ENCODE peak calls at places on chromosomes 1 and 21, in seven cellular contexts. T is left ventricle myocardium inferior; I is effector memory CD4-positive, alpha-beta T cell; D is neural progenitor cell; Y is ovary; G is Panc1; L is MM.1S. N is an unnamed sample. For H3K4me1, the result is how much of the 10 kb centered on the place peaks cover.

GRCh38 chr1:9020325-9020724 is 5.9 kb downstream of the SLC2A7 start:
- DNase-seq in D (no peak), Y (no peak), G (no peak), T (no peak), L (no peak), I (no peak), N (no peak)

GRCh38 chr1:114296413-114296812 is 142.7 kb upstream of the SYT6 start:
- DNase-seq in D (no peak), Y (no peak), G (no peak), I (no peak), T (no peak), L (no peak), N (no peak)

GRCh38 chr1:33876970-33877680 is 13.2 kb downstream of the HMGB4 start:
- DNase-seq in I (no peak), D (no peak), T (peak), L (no peak), Y (no peak), G (no peak), N (no peak)

GRCh38 chr1:25118554-25118953 is 113.7 kb downstream of the SYF2 start:
- DNase-seq in D (no peak), G (no peak), L (no peak), I (no peak), T (no peak), Y (no peak), N (no peak)

GRCh38 chr1:33599516-33600115 is 127.2 kb downstream of the ZSCAN20 start:
- DNase-seq in D (no peak), L (no peak), G (no peak), T (no peak), Y (no peak), I (no peak), N (no peak)

GRCh38 chr1:78236711-78237110 is 190.9 kb downstream of the GIPC2 start:
- DNase-seq in L (no peak), Y (no peak), D (no peak), G (no peak), I (no peak), T (no peak), N (no peak)

GRCh38 chr1:226738995-226739695 is at the start of gene ITPKB:
- DNase-seq in I (peak), D (peak), T (peak), G (no peak), Y (peak), L (peak), N (peak)

GRCh38 chr1:201916649-201917249 is 28.1 kb downstream of the SHISA4 start:
- DNase-seq in Y (peak), L (peak), D (no peak), T (peak), I (no peak), G (no peak), N (no peak)

GRCh38 chr1:230308039-230308438 is 118.1 kb downstream of the PGBD5 start:
- DNase-seq in G (no peak), D (no peak), L (no peak), Y (peak), I (no peak), T (peak), N (no peak)

GRCh38 chr1:10308001-10308400 is 90.9 kb upstream of the PGD start:
- DNase-seq in I (peak), Y (no peak), G (no peak), D (no peak), L (no peak), T (no peak), N (peak)

GRCh38 chr1:193406901-193407300 is 220.5 kb upstream of the B3GALT2 start:
- DNase-seq in Y (no peak), T (no peak), D (peak), G (no peak), I (no peak), L (peak), N (peak)

GRCh38 chr1:37094302-37094701 is 60.0 kb upstream of the GRIK3 start:
- DNase-seq in D (no peak), I (no peak), Y (no peak), T (no peak), G (no peak), L (no peak), N (no peak)

GRCh38 chr1:24910751-24911650 is 19.1 kb downstream of the RUNX3 start:
- DNase-seq in I (peak), L (no peak), G (no peak), D (no peak), Y (no peak), T (no peak), N (peak)

GRCh38 chr1:25182629-25183028 is 49.7 kb downstream of the SYF2 start:
- DNase-seq in L (no peak), Y (no peak), T (no peak), G (no peak), D (no peak), I (no peak), N (no peak)

GRCh38 chr1:41618066-41618825 is 133.8 kb upstream of the EDN2 start:
- DNase-seq in T (peak), L (no peak), Y (peak), G (no peak), I (no peak), D (no peak), N (no peak)

GRCh38 chr1:170310014-170310405 is 164.3 kb downstream of the NTMT2 start:
- DNase-seq in L (no peak), D (no peak), T (no peak), G (no peak), I (no peak), Y (no peak), N (no peak)

GRCh38 chr1:192311281-192311680 is 5.5 kb upstream of the RGS21 start:
- DNase-seq in I (no peak), T (no peak), D (no peak), L (peak), Y (no peak), G (peak), N (no peak)

GRCh38 chr1:26517766-26518049 is 11.9 kb upstream of the RPS6KA1 start:
- DNase-seq in I (no peak), Y (no peak), G (no peak), T (no peak), D (no peak), L (no peak), N (no peak)

GRCh38 chr1:226181996-226182714 is 4.4 kb downstream of the ACBD3 start:
- DNase-seq in L (no peak), G (no peak), D (peak), I (no peak), Y (peak), T (peak), N (no peak)

GRCh38 chr1:82485591-82486369 is 685.0 kb downstream of the ADGRL2 start:
- DNase-seq in T (peak), G (no peak), Y (peak), I (no peak), D (peak), L (no peak), N (no peak)

GRCh38 chr1:37752583-37753471 is 12.1 kb downstream of the EPHA10 start:
- DNase-seq in I (no peak), Y (no peak), D (peak), G (no peak), L (peak), T (no peak), N (no peak)

GRCh38 chr1:86848654-86849053 is 65.3 kb downstream of the SELENOF start:
- DNase-seq in Y (no peak), T (no peak), D (no peak), G (no peak), L (no peak), I (no peak), N (no peak)

GRCh38 chr21:14538477-14538876 is 7.6 kb downstream of the SAMSN1 start:
- DNase-seq in T (no peak), Y (no peak), L (no peak), G (no peak), D (no peak), I (no peak), N (no peak)

GRCh38 chr21:14531927-14532326 is 14.2 kb downstream of the SAMSN1 start:
- DNase-seq in G (no peak), T (no peak), L (no peak), Y (no peak), D (no peak), I (no peak), N (no peak)

GRCh38 chr21:14533555-14534400 is 12.3 kb downstream of the SAMSN1 start:
- DNase-seq in L (no peak), T (no peak), Y (no peak), G (peak), D (no peak), I (peak), N (peak)

GRCh38 chr21:14535702-14536101 is 10.4 kb downstream of the SAMSN1 start:
- DNase-seq in I (no peak), D (no peak), T (no peak), G (no peak), L (no peak), Y (no peak), N (no peak)

DNA sequence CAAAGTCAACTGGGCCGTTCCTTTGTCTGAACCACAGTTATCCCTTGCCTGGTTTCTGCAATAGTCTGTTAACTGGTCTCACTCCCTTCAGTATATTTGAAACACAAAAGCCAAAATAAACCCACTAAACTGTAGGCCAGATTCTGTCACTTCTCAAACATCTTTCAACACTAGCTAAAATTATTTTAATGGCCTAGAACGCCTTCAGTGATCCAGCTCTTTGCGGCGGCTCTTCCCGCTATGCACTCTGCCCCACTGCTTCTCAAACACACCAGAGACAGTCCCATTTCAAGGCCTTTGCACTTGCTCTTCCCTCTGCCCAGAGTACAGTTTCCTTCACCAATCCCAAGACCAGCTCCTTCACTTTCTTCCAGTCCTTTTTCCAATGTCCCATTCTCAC is 9.2 kb downstream of the SAMSN1 start:
- DNase-seq in G (no peak), L (no peak), T (no peak), I (no peak), D (no peak), Y (no peak), N (no peak)
- H3K27ac ChIP-seq in G (no peak), L (no peak), T (no peak), I (no peak), D (no peak), Y (no peak), N (no peak)

GRCh38 chr1:211580303-211580687 is 1.3 kb upstream of the SLC30A1 start:
- DNase-seq in I (no peak), T (no peak), Y (peak), L (peak), D (peak), G (no peak), N (no peak)
- H3K4me1 ChIP-seq in I (under half), T (half or more), Y (under half), L (under half), D (under half), G (under half), N (under half)

DNA sequence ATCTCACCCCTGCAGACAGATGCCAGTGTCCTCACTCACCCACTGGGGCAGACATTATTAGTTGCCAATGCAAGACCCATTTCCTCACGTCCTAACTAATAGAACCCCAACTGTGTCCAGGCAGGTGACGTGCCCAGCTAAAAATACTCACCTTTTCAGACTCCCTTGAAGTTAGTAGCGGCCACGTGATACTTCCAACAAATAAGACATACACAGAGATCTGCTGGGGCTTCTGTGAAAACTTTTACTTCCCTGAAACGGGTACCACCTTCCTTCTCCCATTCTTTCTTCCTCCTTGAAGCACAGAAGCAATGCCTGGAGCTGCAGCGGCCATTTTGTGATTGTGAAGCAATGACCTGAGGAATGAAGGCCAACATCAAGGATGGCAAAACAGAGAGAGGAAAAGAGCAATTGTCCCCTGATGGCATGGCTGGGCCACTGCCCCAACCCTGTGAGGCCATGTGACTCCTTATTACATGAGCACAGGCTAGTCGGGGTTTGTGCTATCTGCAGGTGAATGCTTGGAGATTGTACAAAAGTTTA is 74.4 kb upstream of the TMPRSS2 start:
- DNase-seq in D (no peak), L (no peak), Y (no peak), T (no peak), G (no peak), I (no peak), N (no peak)
- H3K27ac ChIP-seq in D (no peak), L (no peak), Y (no peak), T (no peak), G (peak), I (no peak), N (no peak)

GRCh38 chr1:173869108-173869359 is 854 bp downstream of the ZBTB37 start:
- DNase-seq in L (no peak), I (no peak), Y (no peak), G (no peak), T (no peak), D (no peak), N (no peak)
- H3K4me1 ChIP-seq in L (under half), I (under half), Y (under half), G (under half), T (half or more), D (under half), N (half or more)

DNA sequence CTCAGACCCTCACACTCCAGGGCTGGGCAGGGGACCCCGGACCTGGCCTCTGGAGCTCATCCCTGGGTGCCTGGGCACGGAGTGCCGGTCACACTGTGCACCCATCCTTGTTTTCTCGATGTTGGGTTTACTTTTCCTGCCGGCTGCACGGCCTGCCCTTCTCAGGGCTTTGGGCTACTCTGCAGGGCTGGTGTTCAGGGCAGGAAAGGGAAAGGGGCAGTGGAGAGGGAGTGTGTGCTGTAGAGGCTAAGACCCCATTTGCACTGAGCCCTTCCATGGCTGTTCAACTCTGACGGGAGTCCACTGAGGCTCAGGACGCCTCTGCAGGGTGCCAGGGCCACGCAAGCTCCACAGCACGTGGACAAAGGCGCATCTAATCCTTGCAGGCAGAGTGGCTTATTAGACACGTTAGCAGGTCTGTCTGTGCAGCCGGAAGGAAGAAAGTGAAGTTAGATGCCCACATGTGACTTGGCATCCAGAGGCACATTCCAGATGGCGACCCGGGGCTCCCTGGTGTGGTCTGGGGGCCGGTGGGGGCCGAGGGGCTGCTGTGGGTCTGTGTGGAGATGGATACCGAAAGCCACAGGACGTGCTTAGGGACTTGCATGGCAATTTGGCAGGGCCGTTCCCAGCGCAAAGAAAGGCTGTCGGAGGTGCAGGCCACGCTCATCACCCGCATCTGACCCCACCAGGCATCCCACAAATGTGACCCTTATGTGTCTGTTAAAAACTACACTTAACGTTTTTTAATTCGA is 33.6 kb downstream of the COL18A1 start:
- DNase-seq in I (no peak), G (no peak), Y (peak), T (no peak), D (no peak), L (no peak), N (no peak)
- H3K27ac ChIP-seq in I (no peak), G (peak), Y (peak), T (peak), D (no peak), L (no peak), N (peak)

GRCh38 chr21:45877821-45878469 is 103.6 kb upstream of the COL6A1 start:
- DNase-seq in T (no peak), G (no peak), Y (peak), I (no peak), L (no peak), D (no peak), N (no peak)
- H3K4me1 ChIP-seq in T (under half), G (under half), Y (under half), I (under half), L (under half), D (under half), N (under half)

GRCh38 chr1:3963554-3963953 is 63.5 kb upstream of the C1orf174 start:
- DNase-seq in D (no peak), G (no peak), T (no peak), I (no peak), L (no peak), Y (no peak), N (no peak)

GRCh38 chr1:3971981-3972380 is 71.9 kb upstream of the C1orf174 start:
- DNase-seq in D (no peak), Y (no peak), L (no peak), G (no peak), I (no peak), T (no peak), N (no peak)

GRCh38 chr1:3965693-3966092 is 65.6 kb upstream of the C1orf174 start:
- DNase-seq in D (no peak), G (no peak), Y (no peak), T (no peak), L (no peak), I (no peak), N (no peak)

DNA sequence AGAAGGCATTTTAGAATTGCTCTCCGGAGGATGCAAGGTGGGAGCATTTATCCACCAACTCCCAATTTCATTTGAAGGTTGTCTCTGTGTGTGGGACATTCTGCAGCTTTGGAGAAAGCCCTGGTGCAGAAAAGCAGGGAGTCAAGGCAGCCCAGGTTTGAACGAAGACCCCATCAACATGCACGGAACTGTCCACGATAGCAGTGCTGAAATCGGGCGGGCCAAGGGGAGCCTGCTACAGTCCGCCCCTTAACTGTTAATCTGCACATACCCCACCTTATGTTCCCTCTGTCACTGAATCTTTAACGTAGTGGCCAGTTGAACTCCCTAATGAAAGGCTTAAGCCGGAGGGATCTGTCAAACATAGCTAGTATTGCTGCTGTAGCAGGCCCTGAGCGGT is 68.8 kb upstream of the C1orf174 start:
- DNase-seq in Y (no peak), G (no peak), T (no peak), D (peak), L (no peak), I (no peak), N (no peak)
- H3K27ac ChIP-seq in Y (no peak), G (no peak), T (no peak), D (no peak), L (no peak), I (no peak), N (no peak)

GRCh38 chr1:3762151-3762872 is 10.1 kb downstream of the CCDC27 start:
- DNase-seq in T (no peak), I (no peak), D (no peak), G (no peak), L (no peak), Y (no peak), N (no peak)

GRCh38 chr1:3761296-3762010 is 9.2 kb downstream of the CCDC27 start:
- DNase-seq in I (no peak), G (no peak), L (no peak), D (no peak), Y (no peak), T (no peak), N (no peak)

GRCh38 chr1:3759800-3760199 is 7.5 kb downstream of the CCDC27 start:
- DNase-seq in D (no peak), Y (no peak), G (no peak), T (no peak), I (no peak), L (no peak), N (no peak)

GRCh38 chr1:3762873-3763228 is 9.7 kb upstream of the SMIM1 start:
- DNase-seq in G (no peak), Y (no peak), L (no peak), T (no peak), D (no peak), I (no peak), N (no peak)

DNA sequence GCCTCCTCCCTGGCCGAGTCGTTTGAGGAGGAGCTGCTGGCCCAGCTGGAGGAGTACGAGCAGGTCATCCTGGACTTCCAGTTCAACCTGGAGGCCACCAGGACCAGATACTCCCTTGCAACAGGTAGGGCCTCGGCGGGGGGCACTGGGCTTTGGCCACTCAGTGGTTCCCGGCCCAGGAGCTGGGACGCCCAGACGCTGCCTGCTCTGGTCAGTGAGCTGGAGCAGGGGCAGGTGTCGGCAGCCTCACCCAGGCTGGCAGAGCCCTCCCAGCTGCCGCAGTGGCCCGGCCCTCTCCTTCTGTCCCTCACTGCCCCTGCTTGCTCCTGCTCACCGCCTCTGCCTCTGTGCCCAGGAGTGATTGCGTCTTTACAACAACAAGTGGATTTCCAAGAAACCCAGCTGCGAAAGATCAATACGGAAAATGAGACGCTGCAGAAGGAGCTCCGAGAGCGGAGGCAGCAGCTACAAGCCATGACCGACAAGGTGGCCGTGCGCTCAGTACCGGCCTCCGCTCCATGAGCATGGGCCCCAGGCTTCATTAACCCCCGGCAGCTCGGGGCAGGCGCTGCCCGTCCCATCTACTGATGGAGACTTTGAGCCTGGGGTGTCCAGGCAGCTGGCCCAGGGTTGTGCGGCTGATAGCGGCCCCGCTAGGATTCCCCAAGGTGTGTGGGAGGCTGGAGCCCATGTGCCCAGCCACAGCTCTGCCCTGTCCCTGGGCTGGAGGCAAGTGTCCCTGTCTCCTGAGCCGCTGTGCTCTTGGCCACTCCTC is 9.0 kb upstream of the SMIM1 start:
- DNase-seq in I (no peak), T (no peak), L (no peak), D (no peak), Y (no peak), G (no peak), N (no peak)
- H3K4me1 ChIP-seq in I (under half), T (under half), L (under half), D (under half), Y (under half), G (under half), N (under half)

DNA sequence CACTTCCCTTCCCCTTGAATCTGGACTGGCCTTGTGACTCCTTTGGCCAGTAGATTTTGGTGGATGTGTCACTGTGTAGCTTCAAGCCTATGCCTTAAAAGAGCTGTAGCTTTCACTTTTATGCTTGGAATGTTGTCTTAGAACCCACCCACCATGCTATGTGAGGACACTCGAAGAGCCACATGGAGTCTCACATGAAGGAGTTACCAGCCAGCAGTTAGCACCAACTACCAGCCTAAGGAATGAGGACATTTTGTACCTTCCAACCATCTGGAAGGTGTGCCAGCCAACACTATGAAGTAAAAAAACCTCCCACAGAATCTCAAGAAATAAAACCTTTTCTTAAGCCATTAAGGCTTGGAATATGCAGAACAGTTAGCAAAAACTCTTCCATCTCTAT is 50.6 kb downstream of the LRRC8B start:
- DNase-seq in Y (no peak), T (no peak), L (no peak), D (no peak), I (no peak), G (no peak), N (no peak)
- H3K27ac ChIP-seq in Y (no peak), T (no peak), L (no peak), D (peak), I (no peak), G (no peak), N (no peak)

N was measured in CD4-positive, alpha-beta memory T cell.